ENCODE peak calls at places on chromosome 6, in seven cellular contexts. N is K562, J is A549, D is H1, K is ovary, P is sigmoid colon, Q is transverse colon. Z is an unnamed sample.

GRCh38 chr6:149451361-149452061 is 33.3 kb downstream of the ZC3H12D start:
- DNase-seq in P (no peak), Q (peak; percentile 82), N (no peak), K (no peak), J (no peak), D (peak; percentile 60), Z (no peak)

GRCh38 chr6:15399651-15400470 is 154.0 kb downstream of the JARID2 start:
- DNase-seq in D (no peak), Q (peak; percentile 60), P (peak; percentile 91), J (peak; percentile 15), N (peak; percentile 85), K (peak; percentile 77), Z (peak; percentile 86)

GRCh38 chr6:161273356-161273751 is 507 bp downstream of the AGPAT4 start:
- DNase-seq in J (no peak), P (peak; percentile 64), D (no peak), N (no peak), Q (no peak), K (no peak), Z (no peak)

GRCh38 chr6:163834226-163834970 is 419.9 kb downstream of the QKI start:
- DNase-seq in K (no peak), Q (no peak), P (no peak), N (no peak), J (no peak), D (no peak), Z (no peak)

GRCh38 chr6:72321741-72322140 is 300.1 kb upstream of the KCNQ5 start:
- DNase-seq in Q (no peak), J (no peak), K (no peak), P (no peak), D (no peak), N (no peak), Z (no peak)

GRCh38 chr6:148747493-148748160 is 797 bp downstream of the UST start:
- DNase-seq in J (peak; percentile 13), N (no peak), K (peak; percentile 55), P (peak; percentile 78), Q (peak; percentile 53), D (peak; percentile 84), Z (peak; percentile 75)

GRCh38 chr6:33826537-33826936 is 22.7 kb upstream of the MLN start:
- DNase-seq in D (no peak), N (no peak), J (no peak), P (no peak), K (no peak), Q (no peak), Z (no peak)

GRCh38 chr6:160014869-160015182 is 45.9 kb downstream of the IGF2R start:
- DNase-seq in Q (no peak), D (no peak), N (no peak), P (no peak), J (no peak), K (no peak), Z (no peak)

DNA sequence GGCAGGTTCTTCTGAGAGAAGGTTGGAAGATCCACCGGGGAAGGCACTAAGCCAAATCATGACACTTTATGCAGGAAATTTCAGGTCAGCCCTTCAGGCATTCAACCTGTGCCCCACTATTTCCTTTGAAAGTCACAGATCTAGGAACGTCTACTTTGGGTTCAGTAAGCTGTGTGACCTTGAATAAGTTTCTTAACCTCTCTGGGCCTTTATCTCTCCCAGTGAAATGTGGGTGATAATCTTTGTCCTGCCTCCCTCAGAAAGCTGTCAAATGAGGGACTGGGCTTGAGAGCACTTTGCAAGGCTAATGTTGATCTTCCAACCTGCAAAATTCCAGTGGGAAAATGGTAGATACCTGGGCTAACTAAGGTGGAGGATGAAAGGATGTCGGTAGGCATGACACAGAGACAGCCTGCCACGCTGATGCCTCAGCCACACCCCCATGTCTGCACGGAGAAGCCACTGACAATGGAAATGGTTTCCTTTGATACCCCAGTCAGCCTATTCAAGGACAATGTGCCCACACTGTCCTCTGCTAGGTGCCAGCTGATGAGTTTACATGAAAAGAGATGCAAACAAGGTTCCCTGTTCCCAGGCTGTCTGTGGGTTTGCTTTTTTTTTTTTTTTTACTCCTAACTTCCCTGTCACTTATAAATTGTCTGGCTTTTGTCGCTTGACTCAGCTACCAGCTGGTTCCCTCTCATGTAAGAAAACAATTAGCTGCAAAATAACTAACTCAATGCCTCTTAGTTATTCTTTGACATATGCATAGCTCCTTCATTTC is 9.3 kb downstream of the BNIP5 start:
- DNase-seq in Q (no peak), D (no peak), N (no peak), P (no peak), K (no peak), J (no peak), Z (no peak)
- TF ChIP-seq EP300 in Q (no peak), D (no peak), N (no peak), P (no peak), K (no peak), J (no peak), Z (no peak)

GRCh38 chr6:89650579-89650978 is 12.0 kb upstream of the LYRM2 start:
- DNase-seq in D (no peak), K (no peak), N (no peak), J (no peak), P (no peak), Q (no peak), Z (no peak)

GRCh38 chr6:89643411-89643810 is 4.9 kb upstream of the LYRM2 start:
- DNase-seq in P (no peak), N (no peak), Q (no peak), K (no peak), D (no peak), J (no peak), Z (no peak)

GRCh38 chr6:89649682-89650081 is 11.1 kb upstream of the LYRM2 start:
- DNase-seq in Q (no peak), J (no peak), K (no peak), P (no peak), N (no peak), D (no peak), Z (no peak)

GRCh38 chr6:89640804-89641203 is 2.3 kb upstream of the LYRM2 start:
- DNase-seq in N (no peak), Q (no peak), K (no peak), J (no peak), D (no peak), P (no peak), Z (no peak)

GRCh38 chr6:89644864-89645263 is 6.3 kb upstream of the LYRM2 start:
- DNase-seq in K (no peak), J (no peak), Q (no peak), N (no peak), D (no peak), P (no peak), Z (no peak)
- H3K27ac ChIP-seq in K (no peak overlapping the region), J (no peak overlapping the region), Q (no peak overlapping the region), N (no peak overlapping the region), D (no peak overlapping the region), P (no peak overlapping the region), Z (no peak overlapping the region)

GRCh38 chr6:36837686-36838085 is 1.6 kb downstream of the CPNE5 start:
- DNase-seq in K (no peak), P (no peak), N (no peak), D (no peak), Q (no peak), J (no peak), Z (no peak)

GRCh38 chr6:36838896-36839818 is at the start of gene CPNE5:
- DNase-seq in P (no peak), J (no peak), Q (no peak), D (peak; percentile 63), N (no peak), K (peak; percentile 27), Z (no peak)

GRCh38 chr6:36834576-36835293 is 4.5 kb downstream of the CPNE5 start:
- DNase-seq in J (no peak), P (no peak), K (no peak), Q (no peak), N (peak; percentile 38), D (peak; percentile 61), Z (no peak)

GRCh38 chr6:36836771-36837339 is 2.4 kb downstream of the CPNE5 start:
- DNase-seq in K (no peak), D (no peak), P (no peak), J (no peak), Q (no peak), N (no peak), Z (no peak)

DNA sequence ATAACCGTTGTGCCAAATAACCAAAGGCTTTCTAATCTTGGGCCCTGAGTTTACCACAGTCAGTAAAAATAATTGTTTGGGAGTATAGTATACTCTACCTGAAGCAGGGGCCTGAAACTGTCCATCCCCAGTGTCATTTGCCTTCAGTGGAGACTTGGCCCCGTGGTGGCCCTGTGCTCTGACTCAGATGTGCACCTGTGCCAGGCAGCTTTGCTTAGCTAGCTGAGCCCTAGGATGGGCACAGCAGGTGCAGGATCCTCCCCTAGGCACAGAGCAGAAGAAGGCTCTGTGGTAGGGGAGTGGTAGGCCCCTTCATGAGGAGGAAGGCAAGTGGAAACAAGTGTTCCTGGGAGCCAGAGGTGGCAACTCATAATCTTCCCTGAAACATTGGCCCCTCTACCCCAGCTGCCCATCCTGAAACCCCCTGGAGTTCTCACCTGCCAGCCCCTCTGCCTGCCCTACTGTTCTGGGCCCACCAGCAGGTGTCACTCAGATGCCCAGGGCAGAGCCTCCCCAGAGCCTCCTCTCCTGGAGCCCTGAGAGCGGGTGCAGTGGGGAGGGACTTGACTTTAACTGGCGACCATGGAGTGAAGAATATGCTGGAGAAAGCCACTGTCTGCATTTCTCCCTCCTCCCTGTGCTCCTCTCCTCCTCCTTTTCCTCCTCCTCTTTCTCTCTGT is 3.0 kb downstream of the CPNE5 start:
- DNase-seq in D (no peak), P (no peak), J (no peak), Q (no peak), N (no peak), K (no peak), Z (no peak)
- TF ChIP-seq CTCF in D (peak; percentile 2), P (no peak), J (no peak), Q (no peak), N (no peak), K (no peak), Z (no peak)

GRCh38 chr6:25959890-25960531 is 2.6 kb upstream of the TRIM38 start:
- DNase-seq in P (no peak), J (no peak), Q (no peak), K (no peak), N (no peak), D (no peak), Z (no peak)

GRCh38 chr6:25960689-25961088 is 1.9 kb upstream of the TRIM38 start:
- DNase-seq in K (no peak), J (no peak), P (no peak), D (no peak), Q (no peak), N (no peak), Z (no peak)

GRCh38 chr6:25963426-25964123 is 973 bp downstream of the TRIM38 start:
- DNase-seq in Q (no peak), P (no peak), K (no peak), N (peak; percentile 59), J (no peak), D (peak; percentile 49), Z (no peak)

GRCh38 chr6:25961619-25962367 is 809 bp upstream of the TRIM38 start:
- DNase-seq in Q (no peak), N (peak; percentile 35), J (peak; percentile 3), K (no peak), P (no peak), D (no peak), Z (no peak)

DNA sequence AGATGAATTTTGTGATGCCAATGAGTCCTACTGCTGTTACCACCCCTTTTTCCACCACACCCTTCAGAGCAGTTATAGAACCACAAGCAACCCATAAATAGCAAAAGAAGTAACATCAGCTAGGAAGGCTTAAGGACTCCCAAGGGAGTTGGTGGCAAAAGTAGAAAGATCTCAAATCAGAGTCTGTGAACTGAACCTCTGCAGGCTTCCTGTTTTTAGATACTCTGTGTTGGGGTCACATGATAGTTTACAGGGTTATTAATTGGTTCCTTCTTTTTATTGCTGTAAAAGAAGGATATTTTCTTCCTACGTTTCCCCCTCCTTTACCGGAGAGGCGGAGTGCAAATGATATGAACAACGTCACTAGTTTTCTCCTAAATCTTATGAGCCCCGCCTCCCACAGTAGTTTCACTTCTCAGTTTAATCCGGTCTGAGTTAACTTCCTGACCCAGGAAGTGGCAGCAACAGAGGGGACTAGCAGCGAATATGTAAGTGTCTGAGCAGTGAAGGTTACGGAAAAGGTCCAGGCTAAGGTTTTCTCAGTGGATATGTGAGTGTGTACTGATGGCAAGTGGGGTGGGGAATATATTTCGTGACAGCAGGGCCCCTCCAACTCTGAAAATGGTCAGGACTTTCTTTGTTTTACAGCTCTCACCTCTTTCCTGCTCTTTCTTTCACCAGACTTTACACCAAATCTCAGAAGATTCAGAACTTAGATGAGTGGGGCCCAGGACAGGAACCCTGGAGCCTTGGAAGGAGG is at the start of gene TRIM38:
- DNase-seq in J (peak; percentile 45), N (peak; percentile 88), Q (peak; percentile 89), D (no peak), P (peak; percentile 91), K (peak; percentile 66), Z (peak; percentile 86)
- TF ChIP-seq EP300 in J (no peak), N (no peak), Q (no peak), D (no peak), P (no peak), K (no peak), Z (no peak)